ENCODE peak calls at places on chromosomes 4 and X, in four cellular contexts. One of them, this sample, is unnamed.

GRCh38 chr4:3321295-3321889 is 28.6 kb downstream of the RGS12 start:
- DNase-seq in kidney glomerular epithelial cell: no peak
- DNase-seq in iris pigment epithelial cell: peak
- DNase-seq in HFF-Myc: no peak
- DNase-seq in this sample: no peak

GRCh38 chr4:4922441-4922840 is 63.0 kb downstream of the MSX1 start:
- DNase-seq in kidney glomerular epithelial cell: no peak
- DNase-seq in iris pigment epithelial cell: no peak
- DNase-seq in HFF-Myc: no peak
- DNase-seq in this sample: no peak

GRCh38 chr4:151012836-151013235 is 2.2 kb downstream of the LRBA start:
- DNase-seq in kidney glomerular epithelial cell: peak
- DNase-seq in HFF-Myc: no peak
- DNase-seq in iris pigment epithelial cell: peak
- DNase-seq in this sample: no peak

GRCh38 chr4:31349907-31350306 is 629.7 kb downstream of the PCDH7 start:
- DNase-seq in iris pigment epithelial cell: no peak
- DNase-seq in HFF-Myc: no peak
- DNase-seq in kidney glomerular epithelial cell: no peak
- DNase-seq in this sample: no peak

GRCh38 chr4:54958236-54958635 is 167.2 kb downstream of the KDR start:
- DNase-seq in HFF-Myc: no peak
- DNase-seq in kidney glomerular epithelial cell: no peak
- DNase-seq in iris pigment epithelial cell: peak
- DNase-seq in this sample: no peak

GRCh38 chr4:41339812-41340809 is 83.4 kb downstream of the UCHL1 start:
- DNase-seq in HFF-Myc: peak
- DNase-seq in iris pigment epithelial cell: peak
- DNase-seq in kidney glomerular epithelial cell: peak
- DNase-seq in this sample: peak

GRCh38 chr4:37628977-37629609 is 57.1 kb downstream of the RELL1 start:
- DNase-seq in HFF-Myc: peak
- DNase-seq in kidney glomerular epithelial cell: peak
- DNase-seq in iris pigment epithelial cell: peak
- DNase-seq in this sample: peak

GRCh38 chr4:107757860-107758476 is 37.9 kb upstream of the PAPSS1 start:
- DNase-seq in kidney glomerular epithelial cell: peak
- DNase-seq in HFF-Myc: no peak
- DNase-seq in iris pigment epithelial cell: peak
- DNase-seq in this sample: peak

GRCh38 chr4:159655547-159655946 is 552.7 kb downstream of the RAPGEF2 start:
- DNase-seq in iris pigment epithelial cell: peak
- DNase-seq in kidney glomerular epithelial cell: peak
- DNase-seq in HFF-Myc: no peak
- DNase-seq in this sample: peak

GRCh38 chr4:159828687-159829086 is 725.8 kb downstream of the RAPGEF2 start:
- DNase-seq in HFF-Myc: no peak
- DNase-seq in kidney glomerular epithelial cell: no peak
- DNase-seq in iris pigment epithelial cell: no peak
- DNase-seq in this sample: no peak

GRCh38 chr4:38820329-38821061 is 15.9 kb upstream of the TLR1 start:
- DNase-seq in iris pigment epithelial cell: no peak
- DNase-seq in kidney glomerular epithelial cell: no peak
- DNase-seq in HFF-Myc: no peak
- DNase-seq in this sample: no peak

GRCh38 chrX:9132036-9132435 is 98.1 kb upstream of the FAM9B start:
- DNase-seq in HFF-Myc: no peak
- DNase-seq in kidney glomerular epithelial cell: no peak
- DNase-seq in iris pigment epithelial cell: no peak
- DNase-seq in this sample: no peak

GRCh38 chr4:137427411-137427810 is 104.9 kb downstream of the PCDH18 start:
- DNase-seq in HFF-Myc: no peak
- DNase-seq in kidney glomerular epithelial cell: no peak
- DNase-seq in iris pigment epithelial cell: no peak
- DNase-seq in this sample: no peak

GRCh38 chr4:187167126-187167525 is 443.5 kb upstream of the FAT1 start:
- DNase-seq in kidney glomerular epithelial cell: no peak
- DNase-seq in iris pigment epithelial cell: no peak
- DNase-seq in HFF-Myc: no peak
- DNase-seq in this sample: no peak

GRCh38 chr4:48445704-48446103 is 37.4 kb upstream of the SLC10A4 start:
- DNase-seq in HFF-Myc: no peak
- DNase-seq in iris pigment epithelial cell: peak
- DNase-seq in kidney glomerular epithelial cell: no peak
- DNase-seq in this sample: peak

GRCh38 chr4:154741131-154741530 is 2.7 kb upstream of the LRAT start:
- DNase-seq in iris pigment epithelial cell: no peak
- DNase-seq in HFF-Myc: no peak
- DNase-seq in kidney glomerular epithelial cell: no peak
- DNase-seq in this sample: no peak

GRCh38 chr4:143336828-143337599 is at the start of gene GAB1:
- DNase-seq in iris pigment epithelial cell: peak
- DNase-seq in HFF-Myc: no peak
- DNase-seq in kidney glomerular epithelial cell: peak
- DNase-seq in this sample: peak

This sample was measured in LHCN-M2.